ENCODE peak calls at places on chromosome 4, in seven cellular contexts. One of them, this sample, is unnamed.

GRCh38 chr4:61011051-61011450 is 189.1 kb upstream of the ADGRL3 start:
- DNase-seq in heart right ventricle: no peak
- DNase-seq in RKO: no peak
- DNase-seq in BE2C: no peak
- DNase-seq in NCI-H1930: no peak
- DNase-seq in astrocyte of the spinal cord: peak
- DNase-seq in activated CD4-positive, alpha-beta T cell treated with anti-CD3 and anti-CD28 coated beads, Interleukin-2, amount 50 U/mL, for 24 hours: no peak
- DNase-seq in this sample: no peak

GRCh38 chr4:90718926-90719325 is 591.7 kb downstream of the CCSER1 start:
- DNase-seq in heart right ventricle: no peak
- DNase-seq in RKO: no peak
- DNase-seq in BE2C: no peak
- DNase-seq in NCI-H1930: no peak
- DNase-seq in astrocyte of the spinal cord: no peak
- DNase-seq in activated CD4-positive, alpha-beta T cell treated with anti-CD3 and anti-CD28 coated beads, Interleukin-2, amount 50 U/mL, for 24 hours: no peak
- DNase-seq in this sample: no peak

GRCh38 chr4:112173593-112174559 is 28.6 kb downstream of the FAM241A start:
- DNase-seq in heart right ventricle: no peak
- DNase-seq in RKO: no peak
- DNase-seq in BE2C: no peak
- DNase-seq in NCI-H1930: no peak
- DNase-seq in astrocyte of the spinal cord: no peak
- DNase-seq in activated CD4-positive, alpha-beta T cell treated with anti-CD3 and anti-CD28 coated beads, Interleukin-2, amount 50 U/mL, for 24 hours: no peak
- DNase-seq in this sample: no peak

GRCh38 chr4:99783940-99784339 is 32.7 kb upstream of the DAPP1 start:
- DNase-seq in heart right ventricle: no peak
- DNase-seq in RKO: no peak
- DNase-seq in BE2C: no peak
- DNase-seq in NCI-H1930: no peak
- DNase-seq in astrocyte of the spinal cord: no peak
- DNase-seq in activated CD4-positive, alpha-beta T cell treated with anti-CD3 and anti-CD28 coated beads, Interleukin-2, amount 50 U/mL, for 24 hours: no peak
- DNase-seq in this sample: no peak

GRCh38 chr4:8862334-8862733 is 9.3 kb downstream of the HMX1 start:
- DNase-seq in heart right ventricle: no peak
- DNase-seq in RKO: no peak
- DNase-seq in BE2C: no peak
- DNase-seq in NCI-H1930: no peak
- DNase-seq in astrocyte of the spinal cord: no peak
- DNase-seq in activated CD4-positive, alpha-beta T cell treated with anti-CD3 and anti-CD28 coated beads, Interleukin-2, amount 50 U/mL, for 24 hours: no peak
- DNase-seq in this sample: no peak

GRCh38 chr4:165378763-165379631 is at the start of gene CPE:
- DNase-seq in heart right ventricle: peak
- DNase-seq in RKO: no peak
- DNase-seq in BE2C: peak
- DNase-seq in NCI-H1930: peak
- DNase-seq in astrocyte of the spinal cord: peak
- DNase-seq in activated CD4-positive, alpha-beta T cell treated with anti-CD3 and anti-CD28 coated beads, Interleukin-2, amount 50 U/mL, for 24 hours: peak
- DNase-seq in this sample: peak

GRCh38 chr4:82099863-82100579 is 273.8 kb downstream of the HNRNPD start:
- DNase-seq in heart right ventricle: no peak
- DNase-seq in RKO: no peak
- DNase-seq in BE2C: no peak
- DNase-seq in NCI-H1930: no peak
- DNase-seq in astrocyte of the spinal cord: no peak
- DNase-seq in activated CD4-positive, alpha-beta T cell treated with anti-CD3 and anti-CD28 coated beads, Interleukin-2, amount 50 U/mL, for 24 hours: no peak
- DNase-seq in this sample: no peak

GRCh38 chr4:189087981-189088380 is 852.7 kb upstream of the FRG1 start:
- DNase-seq in heart right ventricle: no peak
- DNase-seq in RKO: no peak
- DNase-seq in BE2C: no peak
- DNase-seq in NCI-H1930: no peak
- DNase-seq in astrocyte of the spinal cord: no peak
- DNase-seq in activated CD4-positive, alpha-beta T cell treated with anti-CD3 and anti-CD28 coated beads, Interleukin-2, amount 50 U/mL, for 24 hours: no peak
- DNase-seq in this sample: no peak

GRCh38 chr4:124061413-124061812 is 651.1 kb downstream of the ANKRD50 start:
- DNase-seq in heart right ventricle: no peak
- DNase-seq in RKO: no peak
- DNase-seq in BE2C: no peak
- DNase-seq in NCI-H1930: no peak
- DNase-seq in astrocyte of the spinal cord: peak
- DNase-seq in activated CD4-positive, alpha-beta T cell treated with anti-CD3 and anti-CD28 coated beads, Interleukin-2, amount 50 U/mL, for 24 hours: no peak
- DNase-seq in this sample: no peak

GRCh38 chr4:53497446-53498069 is 93.7 kb downstream of the LNX1 start:
- DNase-seq in heart right ventricle: peak
- DNase-seq in RKO: no peak
- DNase-seq in BE2C: no peak
- DNase-seq in NCI-H1930: no peak
- DNase-seq in astrocyte of the spinal cord: peak
- DNase-seq in activated CD4-positive, alpha-beta T cell treated with anti-CD3 and anti-CD28 coated beads, Interleukin-2, amount 50 U/mL, for 24 hours: no peak
- DNase-seq in this sample: peak

GRCh38 chr4:140233811-140234696 is 80.1 kb upstream of the MAML3 start:
- DNase-seq in heart right ventricle: no peak
- DNase-seq in RKO: peak
- DNase-seq in BE2C: no peak
- DNase-seq in NCI-H1930: no peak
- DNase-seq in astrocyte of the spinal cord: peak
- DNase-seq in activated CD4-positive, alpha-beta T cell treated with anti-CD3 and anti-CD28 coated beads, Interleukin-2, amount 50 U/mL, for 24 hours: no peak
- DNase-seq in this sample: no peak

This sample was measured in sciatic nerve.